ENCODE peak calls at places on chromosome 15, in eight cellular contexts. E is effector memory CD4-positive, alpha-beta T cell; N is NCI-H774; B is RCC 7860; Z is T-helper 2 cell; K is activated CD8-positive, alpha-beta memory T cell treated with anti-CD3 and anti-CD28 coated beads for 1 hour; L is cardiac fibroblast; F is lower leg skin. P is an unnamed sample.

GRCh38 chr15:67548532-67548852 is 6.0 kb downstream of the MAP2K5 start:
- DNase-seq in Z (no peak), N (no peak), L (no peak), B (no peak), K (no peak), E (no peak), F (no peak), P (no peak)

GRCh38 chr15:86183765-86184491 is 104.3 kb downstream of the AGBL1 start:
- DNase-seq in B (no peak), K (no peak), F (no peak), N (no peak), E (no peak), L (no peak), Z (no peak), P (no peak)

GRCh38 chr15:80105193-80105984 is 45.9 kb downstream of the ZFAND6 start:
- DNase-seq in K (no peak), Z (peak), N (no peak), L (peak), B (peak), F (no peak), E (no peak), P (no peak)

GRCh38 chr15:77026501-77027110 is 31.7 kb downstream of the PSTPIP1 start:
- DNase-seq in L (no peak), K (no peak), B (no peak), Z (no peak), F (no peak), E (no peak), N (no peak), P (no peak)

GRCh38 chr15:25053000-25053815 is 98.4 kb downstream of the SNRPN start:
- DNase-seq in F (no peak), N (no peak), K (no peak), L (no peak), E (no peak), B (no peak), Z (no peak), P (no peak)

GRCh38 chr15:95596487-95596886 is 734.0 kb upstream of the NR2F2 start:
- DNase-seq in Z (no peak), L (no peak), E (no peak), N (no peak), K (no peak), B (no peak), F (no peak), P (no peak)

GRCh38 chr15:94193906-94194305 is 37.5 kb upstream of the MCTP2 start:
- DNase-seq in F (no peak), L (no peak), Z (no peak), B (no peak), E (no peak), N (no peak), K (no peak), P (no peak)

GRCh38 chr15:60764408-60764963 is 285.5 kb upstream of the ICE2 start:
- DNase-seq in L (no peak), Z (no peak), N (no peak), B (no peak), E (no peak), F (no peak), K (no peak), P (no peak)

GRCh38 chr15:70033529-70034140 is 64.1 kb downstream of the TLE3 start:
- DNase-seq in K (no peak), N (peak), B (no peak), L (peak), E (no peak), Z (no peak), F (no peak), P (no peak)

GRCh38 chr15:35697549-35698299 is 151.8 kb upstream of the DPH6 start:
- DNase-seq in B (peak), L (peak), E (no peak), Z (no peak), K (no peak), F (no peak), N (no peak), P (no peak)

GRCh38 chr15:31511707-31512310 is 185.2 kb downstream of the KLF13 start:
- DNase-seq in K (no peak), N (no peak), B (no peak), Z (peak), L (no peak), E (peak), F (no peak), P (no peak)

GRCh38 chr15:87752250-87752951 is 504.1 kb downstream of the NTRK3 start:
- DNase-seq in K (no peak), N (peak), B (peak), L (peak), E (no peak), Z (no peak), F (no peak), P (no peak)

GRCh38 chr15:41022487-41023090 is 69.3 kb downstream of the CHAC1 start:
- DNase-seq in B (no peak), E (no peak), Z (peak), F (no peak), K (peak), N (peak), L (peak), P (peak)

GRCh38 chr15:83904107-83904720 is 250.3 kb downstream of the ADAMTSL3 start:
- DNase-seq in L (peak), K (no peak), F (no peak), B (peak), Z (no peak), N (no peak), E (no peak), P (no peak)

GRCh38 chr15:88256261-88257230 is at the start of gene NTRK3:
- DNase-seq in F (no peak), L (no peak), K (no peak), B (no peak), E (no peak), Z (peak), N (no peak), P (peak)

GRCh38 chr15:91936182-91936775 is 82.8 kb downstream of the SLCO3A1 start:
- DNase-seq in N (no peak), L (peak), F (no peak), Z (no peak), B (no peak), K (no peak), E (no peak), P (no peak)

GRCh38 chr15:84685304-84685703 is 27.3 kb upstream of the NMB start:
- DNase-seq in L (peak), N (no peak), B (peak), K (no peak), Z (no peak), E (no peak), F (peak), P (no peak)

GRCh38 chr15:47718474-47719440 is 1.5 kb downstream of the SEMA6D start:
- DNase-seq in K (no peak), B (no peak), L (peak), Z (no peak), N (no peak), F (no peak), E (no peak), P (peak)

GRCh38 chr15:90893175-90894090 is 9.1 kb downstream of the FES start:
- DNase-seq in F (no peak), K (no peak), B (no peak), E (no peak), Z (no peak), N (no peak), L (no peak), P (no peak)